ENCODE peak calls at places on chromosomes 11 and 22, in five cellular contexts. X is heart right ventricle; A is stomach; J is CD8-positive, alpha-beta T cell; D is HCT116. S is an unnamed sample.

GRCh38 chr11:3073029-3073435 is 15.8 kb upstream of the CARS1 start:
- DNase-seq in D (no peak), X (peak; percentile 68), J (no peak), A (no peak), S (no peak)

GRCh38 chr11:123238297-123238696 is 43.2 kb upstream of the CLMP start:
- DNase-seq in J (no peak), X (peak; percentile 10), D (no peak), A (no peak), S (no peak)

GRCh38 chr11:70477607-70478006 is 79.3 kb downstream of the CTTN start:
- DNase-seq in D (no peak), A (no peak), X (peak; percentile 33), J (no peak), S (no peak)

GRCh38 chr11:70501026-70501901 is 102.9 kb downstream of the CTTN start:
- DNase-seq in X (peak; percentile 26), D (no peak), A (no peak), J (no peak), S (no peak)

GRCh38 chr22:44030702-44031082 is 6.6 kb downstream of the PARVB start:
- DNase-seq in J (no peak), D (no peak), A (no peak), X (no peak), S (no peak)

GRCh38 chr11:113014262-113014661 is 53.0 kb downstream of the NCAM1 start:
- DNase-seq in J (no peak), D (no peak), X (peak; percentile 11), A (no peak), S (no peak)

GRCh38 chr22:41543854-41544670 is at the start of gene POLR3H:
- DNase-seq in X (peak; percentile 98), A (peak; percentile 99), J (peak; percentile 96), D (peak; percentile 90), S (peak; percentile 98)

GRCh38 chr11:19447150-19447566 is 206.4 kb upstream of the E2F8 start:
- DNase-seq in A (no peak), J (no peak), D (no peak), X (no peak), S (no peak)

GRCh38 chr22:27906241-27906640 is 12.8 kb downstream of the PITPNB start:
- DNase-seq in X (no peak), J (no peak), D (no peak), A (no peak), S (no peak)

GRCh38 chr11:75577198-75577597 is 15.1 kb downstream of the SERPINH1 start:
- DNase-seq in A (peak; percentile 52), X (peak; percentile 63), J (peak; percentile 67), D (no peak), S (no peak)

GRCh38 chr11:76807206-76807875 is 24.2 kb downstream of the TSKU start:
- DNase-seq in A (peak; percentile 90), D (no peak), X (peak; percentile 87), J (peak; percentile 70), S (peak; percentile 4)

GRCh38 chr11:67320691-67321090 is 17.4 kb downstream of the SSH3 start:
- DNase-seq in A (no peak), X (no peak), D (no peak), J (no peak), S (no peak)

GRCh38 chr11:122333476-122333875 is 217.5 kb upstream of the BLID start:
- DNase-seq in D (no peak), X (no peak), J (no peak), A (no peak), S (no peak)

GRCh38 chr11:106030609-106031008 is 8.6 kb upstream of the MSANTD4 start:
- DNase-seq in A (no peak), J (no peak), D (no peak), X (no peak), S (no peak)

GRCh38 chr11:113670149-113670829 is 35.8 kb downstream of the TMPRSS5 start:
- DNase-seq in X (no peak), J (no peak), A (no peak), D (no peak), S (no peak)

GRCh38 chr11:12258451-12258850 is 118.9 kb upstream of the PARVA start:
- DNase-seq in X (no peak), D (no peak), J (no peak), A (no peak), S (no peak)

GRCh38 chr22:43882122-43882767 is 9.6 kb downstream of the PNPLA5 start:
- DNase-seq in J (no peak), A (no peak), D (no peak), X (no peak), S (no peak)

GRCh38 chr11:64590763-64591221 is at the start of gene SLC22A12:
- DNase-seq in D (no peak), X (no peak), A (no peak), J (no peak), S (no peak)

GRCh38 chr11:86637976-86638375 is 34.4 kb downstream of the ME3 start:
- DNase-seq in J (no peak), D (no peak), A (no peak), X (no peak), S (no peak)

GRCh38 chr11:69642913-69643632 is 2.1 kb downstream of the CCND1 start:
- DNase-seq in X (peak; percentile 77), J (peak; percentile 73), A (peak; percentile 85), D (no peak), S (peak; percentile 59)

GRCh38 chr11:124200671-124201070 is 17.5 kb downstream of the OR10D3 start:
- DNase-seq in X (no peak), D (no peak), J (no peak), A (no peak), S (no peak)

GRCh38 chr11:103624708-103625623 is 411.5 kb upstream of the DDI1 start:
- DNase-seq in X (no peak), D (no peak), A (no peak), J (no peak), S (no peak)

GRCh38 chr11:27183672-27184457 is 143.2 kb downstream of the BBOX1 start:
- DNase-seq in D (peak; percentile 51), X (peak; percentile 59), J (peak; percentile 29), A (peak; percentile 62), S (no peak)

GRCh38 chr11:10255388-10256125 is 38.5 kb downstream of the SBF2 start:
- DNase-seq in D (no peak), A (no peak), J (no peak), X (no peak), S (no peak)

GRCh38 chr11:1040428-1041148 is 4.1 kb upstream of the MUC6 start:
- DNase-seq in J (no peak), X (no peak), A (peak; percentile 55), D (no peak), S (no peak)

GRCh38 chr11:2804701-2805387 is 80.7 kb downstream of the CDKN1C start:
- DNase-seq in A (peak; percentile 21), X (no peak), J (no peak), D (no peak), S (no peak)

DNA sequence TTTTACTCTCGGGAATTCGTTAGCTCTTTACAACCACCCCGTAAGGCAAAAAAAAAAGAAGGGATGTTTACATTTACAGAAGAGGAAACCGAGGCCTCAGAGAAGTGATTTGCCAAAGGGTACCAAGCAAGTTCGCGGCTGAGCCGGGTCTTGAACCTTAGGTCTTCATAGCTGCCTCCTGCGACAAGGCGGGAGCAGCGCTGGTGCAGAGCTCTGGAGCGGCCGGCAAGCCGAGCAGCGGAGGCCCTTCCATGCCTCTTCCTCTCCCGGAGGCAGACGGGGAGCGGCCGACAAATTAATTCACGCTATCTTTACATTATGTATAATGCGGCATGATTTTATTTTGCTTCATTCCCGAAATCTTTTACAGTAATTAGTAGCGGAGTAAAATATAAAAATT is 536.3 kb downstream of the INSC start:
- DNase-seq in D (no peak), J (no peak), A (no peak), X (no peak), S (no peak)
- H3K27ac ChIP-seq in D (no peak overlapping the region), J (no peak overlapping the region), A (peak overlapping the region; percentile 81), X (peak overlapping the region; percentile 87), S (no peak overlapping the region)

DNA sequence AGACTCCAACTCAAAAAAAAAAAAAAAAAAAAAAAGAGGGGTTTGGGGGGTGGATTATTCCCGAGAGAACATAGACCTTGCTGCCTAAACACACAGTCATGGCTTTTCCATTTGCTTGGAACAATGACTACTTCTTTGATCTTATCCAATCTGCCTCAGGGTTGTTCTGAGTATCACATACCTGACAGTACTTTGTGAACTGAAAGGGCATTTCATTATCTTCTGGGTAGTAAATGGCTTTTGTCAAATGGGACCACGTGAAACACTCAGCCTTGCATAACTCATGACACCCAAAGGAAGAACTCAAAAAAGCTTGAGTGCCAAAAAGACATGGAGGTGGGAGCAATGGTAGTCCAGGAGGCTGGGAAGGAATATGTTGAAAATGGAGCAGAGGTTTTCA is 123.1 kb upstream of the BID start:
- DNase-seq in D (no peak), A (no peak), X (no peak), J (no peak), S (no peak)
- H3K27ac ChIP-seq in D (no peak overlapping the region), A (peak overlapping the region; percentile 67), X (peak overlapping the region; percentile 46), J (no peak overlapping the region), S (no peak overlapping the region)

DNA sequence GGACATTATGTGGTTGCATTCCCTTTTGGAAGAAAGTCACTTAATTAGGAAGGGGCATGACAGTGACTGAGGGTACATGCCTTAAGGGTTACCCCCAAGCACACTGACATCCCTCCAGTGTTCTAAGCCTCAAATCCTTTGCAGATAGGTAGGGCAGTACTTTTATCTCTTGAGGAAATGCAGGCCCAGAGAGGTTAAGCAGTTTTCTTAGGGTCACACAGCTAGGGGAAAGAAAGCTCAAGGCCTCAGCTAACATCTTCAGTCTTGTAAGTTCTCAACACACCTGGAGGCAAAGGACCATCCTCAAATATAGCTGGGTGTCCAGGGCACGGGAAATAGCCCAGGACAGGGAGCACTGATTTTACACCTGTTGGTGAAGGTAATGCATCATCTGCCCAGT is 31.6 kb downstream of the KIAA1671 start:
- DNase-seq in X (no peak), A (no peak), J (no peak), D (no peak), S (no peak)
- H3K27ac ChIP-seq in X (no peak overlapping the region), A (no peak overlapping the region), J (no peak overlapping the region), D (no peak overlapping the region), S (no peak overlapping the region)

GRCh38 chr11:57318178-57318577 is 6.6 kb downstream of the TNKS1BP1 start:
- DNase-seq in A (peak; percentile 48), X (peak; percentile 62), J (no peak), D (no peak), S (no peak)
- H3K27ac ChIP-seq in A (peak overlapping the region; percentile 96), X (peak overlapping the region; percentile 41), J (no peak overlapping the region), D (no peak overlapping the region), S (peak overlapping the region; percentile 24)